ENCODE peak calls at places on chromosomes 16 and 17, in seven cellular contexts. One of them, this sample, is unnamed.

GRCh38 chr16:2468142-2468724 is 2.9 kb upstream of the NTN3 start:
- DNase-seq in HepG2: no peak
- DNase-seq in GM12878: no peak
- DNase-seq in stomach: no peak
- DNase-seq in HCT116: no peak
- DNase-seq in prostate gland: peak
- DNase-seq in transverse colon: no peak
- DNase-seq in this sample: no peak

GRCh38 chr17:65109990-65110680 is 27.0 kb upstream of the RGS9 start:
- DNase-seq in HepG2: no peak
- DNase-seq in GM12878: no peak
- DNase-seq in stomach: no peak
- DNase-seq in HCT116: no peak
- DNase-seq in prostate gland: no peak
- DNase-seq in transverse colon: no peak
- DNase-seq in this sample: no peak

GRCh38 chr17:3754458-3755334 is 31.0 kb downstream of the HASPIN start:
- DNase-seq in HepG2: no peak
- DNase-seq in GM12878: no peak
- DNase-seq in stomach: peak
- DNase-seq in HCT116: peak
- DNase-seq in prostate gland: peak
- DNase-seq in transverse colon: peak
- DNase-seq in this sample: no peak

GRCh38 chr16:28146536-28146935 is 65.2 kb downstream of the XPO6 start:
- DNase-seq in HepG2: no peak
- DNase-seq in GM12878: no peak
- DNase-seq in stomach: no peak
- DNase-seq in HCT116: no peak
- DNase-seq in prostate gland: no peak
- DNase-seq in transverse colon: no peak
- DNase-seq in this sample: no peak

GRCh38 chr16:53912155-53912554 is 208.2 kb downstream of the FTO start:
- DNase-seq in HepG2: no peak
- DNase-seq in GM12878: peak
- DNase-seq in stomach: no peak
- DNase-seq in HCT116: no peak
- DNase-seq in prostate gland: no peak
- DNase-seq in transverse colon: no peak
- DNase-seq in this sample: no peak

GRCh38 chr16:78183886-78184553 is 84.6 kb downstream of the WWOX start:
- DNase-seq in HepG2: no peak
- DNase-seq in GM12878: no peak
- DNase-seq in stomach: no peak
- DNase-seq in HCT116: no peak
- DNase-seq in prostate gland: peak
- DNase-seq in transverse colon: no peak
- DNase-seq in this sample: peak

GRCh38 chr16:11142951-11143740 is 112.9 kb downstream of the SOCS1 start:
- DNase-seq in HepG2: no peak
- DNase-seq in GM12878: no peak
- DNase-seq in stomach: no peak
- DNase-seq in HCT116: no peak
- DNase-seq in prostate gland: no peak
- DNase-seq in transverse colon: no peak
- DNase-seq in this sample: no peak

GRCh38 chr16:84729716-84730320 is 30.0 kb downstream of the USP10 start:
- DNase-seq in HepG2: no peak
- DNase-seq in GM12878: no peak
- DNase-seq in stomach: no peak
- DNase-seq in HCT116: no peak
- DNase-seq in prostate gland: no peak
- DNase-seq in transverse colon: no peak
- DNase-seq in this sample: no peak

GRCh38 chr17:82781894-82782274 is 30.0 kb downstream of the TBCD start:
- DNase-seq in HepG2: peak
- DNase-seq in GM12878: peak
- DNase-seq in stomach: peak
- DNase-seq in HCT116: peak
- DNase-seq in prostate gland: peak
- DNase-seq in transverse colon: peak
- DNase-seq in this sample: no peak

GRCh38 chr16:89199241-89200123 is 855 bp downstream of the SLC22A31 start:
- DNase-seq in HepG2: no peak
- DNase-seq in GM12878: no peak
- DNase-seq in stomach: no peak
- DNase-seq in HCT116: no peak
- DNase-seq in prostate gland: no peak
- DNase-seq in transverse colon: no peak
- DNase-seq in this sample: no peak

GRCh38 chr16:48188449-48189102 is 32.8 kb upstream of the ABCC12 start:
- DNase-seq in HepG2: peak
- DNase-seq in GM12878: peak
- DNase-seq in stomach: no peak
- DNase-seq in HCT116: no peak
- DNase-seq in prostate gland: no peak
- DNase-seq in transverse colon: no peak
- DNase-seq in this sample: no peak

GRCh38 chr16:68116256-68116853 is 31.2 kb downstream of the NFATC3 start:
- DNase-seq in HepG2: no peak
- DNase-seq in GM12878: no peak
- DNase-seq in stomach: no peak
- DNase-seq in HCT116: no peak
- DNase-seq in prostate gland: no peak
- DNase-seq in transverse colon: no peak
- DNase-seq in this sample: no peak

GRCh38 chr17:7136266-7136877 is 21.8 kb upstream of the ASGR2 start:
- DNase-seq in HepG2: peak
- DNase-seq in GM12878: peak
- DNase-seq in stomach: peak
- DNase-seq in HCT116: peak
- DNase-seq in prostate gland: peak
- DNase-seq in transverse colon: peak
- DNase-seq in this sample: no peak

GRCh38 chr17:50350733-50351132 is 4.8 kb downstream of the XYLT2 start:
- DNase-seq in HepG2: no peak
- DNase-seq in GM12878: no peak
- DNase-seq in stomach: no peak
- DNase-seq in HCT116: no peak
- DNase-seq in prostate gland: no peak
- DNase-seq in transverse colon: no peak
- DNase-seq in this sample: no peak

GRCh38 chr16:73020409-73020884 is 27.5 kb downstream of the ZFHX3 start:
- DNase-seq in HepG2: peak
- DNase-seq in GM12878: no peak
- DNase-seq in stomach: peak
- DNase-seq in HCT116: peak
- DNase-seq in prostate gland: peak
- DNase-seq in transverse colon: peak
- DNase-seq in this sample: no peak

GRCh38 chr16:19168173-19169080 is at the start of gene SYT17:
- DNase-seq in HepG2: no peak
- DNase-seq in GM12878: no peak
- DNase-seq in stomach: peak
- DNase-seq in HCT116: no peak
- DNase-seq in prostate gland: peak
- DNase-seq in transverse colon: peak
- DNase-seq in this sample: no peak

GRCh38 chr16:48054881-48055601 is 100.8 kb downstream of the ABCC12 start:
- DNase-seq in HepG2: peak
- DNase-seq in GM12878: no peak
- DNase-seq in stomach: peak
- DNase-seq in HCT116: peak
- DNase-seq in prostate gland: peak
- DNase-seq in transverse colon: peak
- DNase-seq in this sample: no peak

DNA sequence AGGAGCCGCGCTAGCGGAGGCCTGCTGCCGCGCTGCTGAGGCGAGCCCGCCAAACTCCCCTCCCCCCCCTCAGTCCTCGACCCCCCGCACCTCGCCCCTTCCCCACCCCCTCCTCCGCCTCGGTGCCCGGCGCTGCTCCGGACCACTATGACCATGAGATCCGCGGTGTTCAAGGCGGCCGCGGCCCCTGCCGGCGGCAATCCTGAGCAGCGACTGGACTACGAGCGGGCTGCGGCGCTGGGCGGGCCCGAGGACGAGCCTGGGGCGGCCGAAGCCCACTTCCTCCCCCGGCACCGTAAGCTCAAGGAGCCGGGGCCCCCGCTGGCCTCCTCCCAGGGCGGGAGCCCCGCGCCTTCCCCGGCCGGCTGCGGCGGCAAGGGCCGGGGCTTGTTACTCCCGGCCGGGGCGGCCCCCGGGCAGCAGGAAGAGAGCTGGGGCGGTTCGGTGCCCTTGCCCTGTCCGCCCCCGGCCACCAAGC is 734 bp downstream of the MSL1 start:
- DNase-seq in HepG2: no peak
- DNase-seq in GM12878: no peak
- DNase-seq in stomach: no peak
- DNase-seq in HCT116: no peak
- DNase-seq in prostate gland: no peak
- DNase-seq in transverse colon: peak
- DNase-seq in this sample: no peak
- TF ChIP-seq POLR2AphosphoS5 in HepG2: no peak
- TF ChIP-seq POLR2AphosphoS5 in GM12878: no peak
- TF ChIP-seq POLR2AphosphoS5 in stomach: no peak
- TF ChIP-seq POLR2AphosphoS5 in HCT116: no peak
- TF ChIP-seq POLR2AphosphoS5 in prostate gland: no peak
- TF ChIP-seq POLR2AphosphoS5 in transverse colon: no peak
- TF ChIP-seq POLR2AphosphoS5 in this sample: no peak

GRCh38 chr16:62036101-62036806 is at the start of gene CDH8:
- DNase-seq in HepG2: no peak
- DNase-seq in GM12878: no peak
- DNase-seq in stomach: no peak
- DNase-seq in HCT116: no peak
- DNase-seq in prostate gland: no peak
- DNase-seq in transverse colon: no peak
- DNase-seq in this sample: no peak
- TF ChIP-seq POLR2A in HepG2: no peak
- TF ChIP-seq POLR2A in GM12878: no peak
- TF ChIP-seq POLR2A in stomach: no peak
- TF ChIP-seq POLR2A in HCT116: no peak
- TF ChIP-seq POLR2A in prostate gland: no peak
- TF ChIP-seq POLR2A in transverse colon: no peak
- TF ChIP-seq POLR2A in this sample: no peak

GRCh38 chr17:27340575-27340974 is 46.7 kb downstream of the WSB1 start:
- DNase-seq in HepG2: no peak
- DNase-seq in GM12878: no peak
- DNase-seq in stomach: no peak
- DNase-seq in HCT116: no peak
- DNase-seq in prostate gland: no peak
- DNase-seq in transverse colon: no peak
- DNase-seq in this sample: no peak

GRCh38 chr17:27342059-27342458 is 48.1 kb downstream of the WSB1 start:
- DNase-seq in HepG2: no peak
- DNase-seq in GM12878: no peak
- DNase-seq in stomach: no peak
- DNase-seq in HCT116: no peak
- DNase-seq in prostate gland: no peak
- DNase-seq in transverse colon: no peak
- DNase-seq in this sample: no peak

GRCh38 chr17:27339198-27339835 is 45.4 kb downstream of the WSB1 start:
- DNase-seq in HepG2: no peak
- DNase-seq in GM12878: peak
- DNase-seq in stomach: no peak
- DNase-seq in HCT116: no peak
- DNase-seq in prostate gland: no peak
- DNase-seq in transverse colon: no peak
- DNase-seq in this sample: no peak

GRCh38 chr17:27339836-27340550 is 46.1 kb downstream of the WSB1 start:
- DNase-seq in HepG2: peak
- DNase-seq in GM12878: no peak
- DNase-seq in stomach: no peak
- DNase-seq in HCT116: peak
- DNase-seq in prostate gland: no peak
- DNase-seq in transverse colon: no peak
- DNase-seq in this sample: no peak

DNA sequence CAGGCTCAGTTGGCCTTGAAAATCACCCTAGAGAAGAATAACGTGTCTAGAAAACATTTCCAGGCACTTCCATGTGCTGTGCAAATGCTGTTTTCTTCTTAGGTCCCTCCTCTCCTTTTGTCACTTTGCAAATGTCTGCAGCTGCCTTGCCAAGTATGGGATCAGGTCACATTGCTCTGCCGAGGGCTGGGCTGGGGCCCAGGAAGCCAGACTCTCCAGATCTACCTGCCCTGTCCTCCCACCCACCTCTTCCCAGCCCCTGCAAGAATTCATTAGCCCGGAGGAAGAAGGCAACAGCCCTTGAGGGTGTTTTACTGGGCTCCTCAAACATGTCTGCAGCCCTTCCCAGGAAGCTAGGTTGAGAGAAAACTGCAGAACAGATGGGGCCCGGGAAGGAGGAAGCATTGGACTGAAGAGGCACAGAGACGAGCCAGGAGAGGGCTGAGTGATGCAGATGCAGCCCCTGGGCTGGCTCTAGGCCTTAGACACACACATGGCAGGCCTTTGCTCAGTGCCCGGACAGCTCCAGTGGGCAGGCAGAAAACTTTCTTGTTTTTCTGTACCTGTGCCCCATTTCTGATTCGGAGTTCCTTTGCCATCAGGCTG is 47.2 kb downstream of the WSB1 start:
- DNase-seq in HepG2: no peak
- DNase-seq in GM12878: no peak
- DNase-seq in stomach: no peak
- DNase-seq in HCT116: no peak
- DNase-seq in prostate gland: no peak
- DNase-seq in transverse colon: no peak
- DNase-seq in this sample: no peak
- H3K27ac ChIP-seq in HepG2: no peak
- H3K27ac ChIP-seq in GM12878: no peak
- H3K27ac ChIP-seq in stomach: no peak
- H3K27ac ChIP-seq in HCT116: no peak
- H3K27ac ChIP-seq in prostate gland: no peak
- H3K27ac ChIP-seq in transverse colon: no peak
- H3K27ac ChIP-seq in this sample: no peak

GRCh38 chr17:44006581-44007345 is 2.3 kb downstream of the NAGS start:
- DNase-seq in HepG2: no peak
- DNase-seq in GM12878: peak
- DNase-seq in stomach: peak
- DNase-seq in HCT116: peak
- DNase-seq in prostate gland: peak
- DNase-seq in transverse colon: peak
- DNase-seq in this sample: peak
- TF ChIP-seq POLR2AphosphoS5 in HepG2: no peak
- TF ChIP-seq POLR2AphosphoS5 in GM12878: no peak
- TF ChIP-seq POLR2AphosphoS5 in stomach: no peak
- TF ChIP-seq POLR2AphosphoS5 in HCT116: peak
- TF ChIP-seq POLR2AphosphoS5 in prostate gland: peak
- TF ChIP-seq POLR2AphosphoS5 in transverse colon: no peak
- TF ChIP-seq POLR2AphosphoS5 in this sample: peak

DNA sequence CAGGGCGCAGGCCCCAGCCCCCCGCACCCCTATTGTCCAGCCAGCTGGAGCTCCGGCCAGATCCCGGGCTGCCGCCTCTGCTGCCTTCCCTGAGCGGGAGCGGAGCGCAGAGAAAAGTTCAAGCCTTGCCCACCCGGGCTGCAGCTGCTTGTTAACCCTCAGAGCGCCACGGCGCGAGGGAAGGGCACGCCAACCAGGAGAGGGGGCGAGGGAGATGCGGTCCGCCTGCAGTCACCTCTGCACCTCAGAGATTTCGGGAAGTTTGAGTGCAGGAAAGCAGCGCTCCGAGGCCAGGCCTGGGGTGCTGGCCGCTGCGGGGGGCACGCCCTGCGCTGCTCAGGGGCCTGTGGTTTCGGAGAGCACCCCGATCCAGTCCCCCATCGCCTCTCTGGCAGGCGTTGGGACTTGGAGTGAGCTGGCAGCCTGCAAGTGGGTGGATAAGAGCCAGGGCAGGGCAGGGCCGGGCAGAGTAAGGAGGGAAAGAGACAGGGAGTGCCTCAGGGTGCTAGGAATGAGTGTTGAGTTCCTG is 1.1 kb downstream of the CDH13 start:
- DNase-seq in HepG2: no peak
- DNase-seq in GM12878: no peak
- DNase-seq in stomach: peak
- DNase-seq in HCT116: no peak
- DNase-seq in prostate gland: peak
- DNase-seq in transverse colon: peak
- DNase-seq in this sample: no peak
- TF ChIP-seq POLR2A in HepG2: no peak
- TF ChIP-seq POLR2A in GM12878: no peak
- TF ChIP-seq POLR2A in stomach: no peak
- TF ChIP-seq POLR2A in HCT116: no peak
- TF ChIP-seq POLR2A in prostate gland: no peak
- TF ChIP-seq POLR2A in transverse colon: no peak
- TF ChIP-seq POLR2A in this sample: no peak